ENCODE peak calls at places on chromosome 3, in ten cellular contexts. J, F, D, L, X, C, I, W, E and G are unnamed samples.

GRCh38 chr3:132399054-132399929 is 18.0 kb upstream of the DNAJC13 start:
- DNase-seq in J (peak), F (peak), D (peak), L (peak), X (peak), C (no peak), I (peak), W (peak), E (peak), G (peak)

GRCh38 chr3:190024912-190025311 is 95.8 kb downstream of the P3H2 start:
- DNase-seq in J (no peak), F (peak), D (peak), L (peak), X (no peak), C (no peak), I (no peak), W (no peak), E (no peak), G (no peak)

GRCh38 chr3:142819214-142819613 is 69.7 kb downstream of the PCOLCE2 start:
- DNase-seq in J (no peak), F (no peak), D (no peak), L (no peak), X (no peak), C (no peak), I (no peak), W (no peak), E (no peak), G (no peak)

GRCh38 chr3:25910997-25911396 is 121.1 kb downstream of the OXSM start:
- DNase-seq in J (no peak), F (peak), D (peak), L (peak), X (no peak), C (no peak), I (peak), W (peak), E (peak), G (no peak)

GRCh38 chr3:49276475-49277356 is at the start of gene C3orf62:
- DNase-seq in J (no peak), F (no peak), D (peak), L (peak), X (peak), C (peak), I (peak), W (no peak), E (no peak), G (no peak)

GRCh38 chr3:144052275-144052674 is 80.7 kb downstream of the DIPK2A start:
- DNase-seq in J (no peak), F (no peak), D (no peak), L (no peak), X (no peak), C (no peak), I (no peak), W (no peak), E (no peak), G (no peak)

GRCh38 chr3:46671541-46672348 is 21.7 kb downstream of the ALS2CL start:
- DNase-seq in J (no peak), F (no peak), D (no peak), L (no peak), X (no peak), C (no peak), I (peak), W (no peak), E (no peak), G (no peak)

GRCh38 chr3:122942937-122943827 is 84.4 kb downstream of the SEMA5B start:
- DNase-seq in J (peak), F (peak), D (peak), L (peak), X (peak), C (no peak), I (peak), W (peak), E (peak), G (peak)

GRCh38 chr3:38158472-38158871 is 6.9 kb upstream of the OXSR1 start:
- DNase-seq in J (no peak), F (no peak), D (no peak), L (no peak), X (no peak), C (no peak), I (no peak), W (no peak), E (no peak), G (no peak)